ENCODE peak calls at places on chromosomes 2 and 18, in six cellular contexts. F is neuronal stem cell, D is mesenchymal stem cell, S is IMR-90, B is H1, W is trophoblast cell. H is an unnamed sample.

GRCh38 chr2:112542974-112543760 is 902 bp downstream of the POLR1B start:
- DNase-seq in F (no peak), D (peak), S (peak), B (no peak), W (no peak), H (no peak)

GRCh38 chr2:174053784-174054183 is 88.6 kb upstream of the SP3 start:
- DNase-seq in F (no peak), D (peak), S (peak), B (no peak), W (no peak), H (peak)

GRCh38 chr2:16621348-16621747 is 44.3 kb downstream of the CYRIA start:
- DNase-seq in F (no peak), D (peak), S (peak), B (no peak), W (peak), H (no peak)

GRCh38 chr2:21423854-21424253 is 300.1 kb downstream of the TDRD15 start:
- DNase-seq in F (no peak), D (peak), S (peak), B (no peak), W (no peak), H (no peak)

GRCh38 chr18:55384551-55385275 is 203.3 kb downstream of the TCF4 start:
- DNase-seq in F (no peak), D (peak), S (peak), B (peak), W (no peak), H (peak)

GRCh38 chr2:9739508-9739907 is 103.8 kb upstream of the TAF1B start:
- DNase-seq in F (no peak), D (no peak), S (no peak), B (no peak), W (no peak), H (no peak)

GRCh38 chr2:159855153-159856140 is 57.4 kb upstream of the CD302 start:
- DNase-seq in F (no peak), D (no peak), S (no peak), B (no peak), W (peak), H (no peak)

GRCh38 chr2:113157108-113157896 is 16.5 kb upstream of the PSD4 start:
- DNase-seq in F (no peak), D (no peak), S (no peak), B (peak), W (peak), H (peak)

GRCh38 chr2:101985793-101986164 is 6.0 kb upstream of the IL1R2 start:
- DNase-seq in F (no peak), D (no peak), S (no peak), B (no peak), W (no peak), H (no peak)

DNA sequence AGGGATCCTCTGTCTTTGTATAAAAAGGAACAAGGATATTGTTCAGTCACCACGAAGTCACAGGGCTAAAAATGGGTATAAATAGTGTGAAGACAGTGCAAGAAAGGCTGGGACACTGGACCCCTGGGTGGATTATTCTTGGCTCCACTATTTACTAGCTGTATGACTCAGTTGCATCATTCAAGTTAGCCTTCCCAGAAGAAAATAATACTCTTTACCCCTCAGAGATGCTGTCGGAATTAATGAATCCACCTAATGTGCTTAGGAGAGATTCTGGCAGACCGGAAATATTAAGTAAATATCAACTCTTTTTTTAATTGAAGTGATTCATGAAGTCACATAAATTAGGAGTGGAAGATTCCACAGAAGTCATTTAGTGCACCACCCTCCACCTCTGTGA is 98.9 kb downstream of the SPHKAP start:
- DNase-seq in F (no peak), D (no peak), S (no peak), B (no peak), W (no peak), H (no peak)
- H3K14ac ChIP-seq in F (no peak), D (no peak), S (no peak), B (no peak), W (no peak), H (no peak)

DNA sequence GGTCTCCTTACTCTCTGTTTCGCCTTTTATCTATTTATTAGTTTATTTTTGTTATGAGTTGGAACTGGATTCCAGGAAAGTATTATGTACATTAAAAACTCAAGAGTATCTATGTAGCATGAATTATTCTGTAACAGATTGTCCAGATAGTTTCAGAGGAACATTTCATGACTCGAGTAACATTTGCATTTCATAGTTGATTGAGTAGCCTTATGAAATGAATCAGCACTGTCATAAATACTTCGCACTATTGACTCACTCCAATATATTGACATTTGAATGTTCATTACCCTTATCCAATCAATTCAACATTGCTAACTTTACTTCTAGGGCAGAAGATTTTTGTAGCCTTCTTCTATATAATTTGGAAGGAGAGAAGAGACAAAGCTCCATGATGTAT is 11.3 kb upstream of the VRK2 start:
- DNase-seq in F (no peak), D (no peak), S (no peak), B (no peak), W (no peak), H (no peak)
- H2AFZ ChIP-seq in F (no peak), D (no peak), S (no peak), B (no peak), W (no peak), H (no peak)

DNA sequence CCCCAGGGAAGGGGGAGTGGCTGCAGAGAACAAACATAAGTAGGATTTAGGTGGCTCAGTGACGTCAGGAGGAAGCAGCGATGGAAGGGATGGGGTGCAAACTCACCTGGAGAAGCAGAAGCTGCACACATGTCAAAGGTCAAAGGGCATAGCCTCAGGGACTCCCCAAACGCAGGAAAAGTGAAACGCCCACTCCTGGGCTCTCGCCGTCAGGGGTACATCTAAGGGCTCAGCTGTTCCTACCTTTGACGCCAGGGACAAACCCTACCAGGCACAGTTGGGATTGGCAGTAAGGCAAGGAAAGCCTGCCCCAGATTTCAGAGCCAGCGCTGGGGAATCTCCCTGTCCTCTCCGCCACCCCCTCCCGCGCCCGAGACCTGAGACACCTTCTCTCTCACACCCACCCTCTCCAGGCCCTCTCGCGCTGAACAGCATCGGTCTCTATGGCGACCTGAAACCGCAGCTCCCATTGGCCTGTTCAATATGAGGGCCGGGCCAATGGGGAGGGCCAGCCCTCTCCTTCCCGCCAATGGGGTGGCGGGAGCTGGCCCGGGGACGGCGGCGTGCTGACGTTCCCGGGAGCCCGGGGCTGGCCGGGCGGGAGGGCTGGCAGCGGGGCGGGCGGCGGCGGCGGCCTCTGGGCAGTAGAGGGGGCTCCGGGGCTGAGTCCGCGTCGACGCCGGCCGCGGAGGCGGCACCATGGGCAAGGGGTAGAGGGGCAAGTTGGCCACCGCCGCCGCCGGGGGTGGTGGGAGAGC is at the start of the genes CCDC148 and PKP4:
- DNase-seq in F (peak), D (peak), S (peak), B (peak), W (peak), H (peak)
- H3K23ac ChIP-seq in F (peak), D (no peak), S (peak), B (no peak), W (no peak), H (no peak)

DNA sequence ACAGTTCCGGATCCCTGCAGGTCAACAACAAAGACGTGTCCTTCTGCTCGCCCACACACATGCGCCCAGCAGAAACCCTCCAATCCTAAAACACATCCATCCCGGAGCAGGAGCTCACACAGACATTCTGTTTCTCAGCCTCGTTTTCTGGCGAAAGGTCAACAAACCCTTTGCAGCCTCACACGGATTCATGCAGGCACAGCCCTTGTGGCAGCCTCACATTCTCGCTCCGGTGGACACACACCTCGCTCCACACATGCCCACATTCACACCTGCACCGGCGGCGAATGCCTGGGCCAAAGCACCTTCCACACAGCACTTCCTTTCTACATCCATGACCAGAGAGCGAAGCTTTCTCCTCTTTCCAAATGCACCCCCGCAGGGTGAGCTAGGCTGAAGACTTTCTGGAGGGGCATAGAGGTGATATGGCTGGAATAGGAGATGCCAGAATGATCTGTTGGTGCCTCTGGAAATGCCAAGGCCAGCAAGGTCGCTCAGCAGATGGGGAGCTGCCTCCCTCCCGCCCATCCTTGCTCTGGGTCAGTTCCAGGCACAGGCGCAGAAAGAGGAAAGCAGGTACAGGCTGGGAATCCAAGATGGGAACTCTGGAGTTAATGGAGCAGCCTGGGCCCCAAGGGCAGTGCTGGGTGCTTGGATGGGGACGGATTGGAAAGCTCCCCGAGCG is 88.8 kb downstream of the CELF4 start:
- DNase-seq in F (no peak), D (no peak), S (no peak), B (no peak), W (no peak), H (no peak)
- H3K14ac ChIP-seq in F (no peak), D (no peak), S (no peak), B (no peak), W (no peak), H (no peak)

DNA sequence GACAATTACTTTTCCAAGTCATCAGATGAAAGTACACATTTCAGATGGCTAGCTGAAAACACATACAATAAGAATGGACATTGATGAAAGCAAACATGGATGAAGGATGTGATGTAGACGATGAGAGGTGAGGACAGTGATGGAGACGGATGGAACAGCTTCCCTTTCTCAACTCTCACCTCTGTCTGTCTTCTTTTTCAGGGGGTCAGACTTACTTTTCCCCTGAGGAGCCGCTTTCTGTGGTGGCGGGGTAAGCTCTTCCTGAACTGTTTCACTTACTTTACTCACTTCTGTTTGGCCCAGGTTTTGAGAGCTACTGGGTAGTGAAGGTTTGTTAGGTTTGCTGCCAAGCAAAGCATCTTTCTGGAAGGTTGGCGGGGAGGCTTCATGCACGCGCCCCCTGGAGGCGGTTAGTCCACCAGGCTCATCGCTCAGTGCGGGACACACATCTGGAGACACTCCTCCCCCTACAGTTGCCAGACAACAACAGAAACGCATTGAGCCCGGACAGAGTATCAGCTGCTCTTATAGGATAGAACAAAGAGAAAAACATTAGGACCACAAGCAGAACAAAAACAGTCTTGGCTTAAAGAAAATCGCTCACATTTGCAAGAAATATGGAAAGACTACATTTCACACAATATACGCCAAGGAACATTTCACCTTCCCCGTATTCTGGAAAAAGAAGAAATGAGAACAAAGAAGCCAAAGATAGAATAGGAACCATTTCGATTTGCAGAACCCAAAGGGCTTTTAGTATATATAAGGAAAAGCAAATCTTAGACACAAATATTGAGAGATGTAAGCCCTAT is 90.5 kb downstream of the MYOM1 start:
- DNase-seq in F (peak), D (peak), S (peak), B (peak), W (peak), H (peak)
- H2AFZ ChIP-seq in F (peak), D (no peak), S (peak), B (peak), W (no peak), H (no peak)

GRCh38 chr2:133888816-133889215 is 320.6 kb upstream of the NCKAP5 start:
- DNase-seq in F (no peak), D (no peak), S (no peak), B (no peak), W (peak), H (no peak)

GRCh38 chr2:133885847-133886246 is 317.6 kb upstream of the NCKAP5 start:
- DNase-seq in F (no peak), D (no peak), S (peak), B (no peak), W (peak), H (peak)

GRCh38 chr2:133887676-133888040 is 319.4 kb upstream of the NCKAP5 start:
- DNase-seq in F (no peak), D (no peak), S (no peak), B (no peak), W (peak), H (no peak)

GRCh38 chr2:133886735-133887675 is 318.7 kb upstream of the NCKAP5 start:
- DNase-seq in F (peak), D (peak), S (peak), B (peak), W (peak), H (peak)

DNA sequence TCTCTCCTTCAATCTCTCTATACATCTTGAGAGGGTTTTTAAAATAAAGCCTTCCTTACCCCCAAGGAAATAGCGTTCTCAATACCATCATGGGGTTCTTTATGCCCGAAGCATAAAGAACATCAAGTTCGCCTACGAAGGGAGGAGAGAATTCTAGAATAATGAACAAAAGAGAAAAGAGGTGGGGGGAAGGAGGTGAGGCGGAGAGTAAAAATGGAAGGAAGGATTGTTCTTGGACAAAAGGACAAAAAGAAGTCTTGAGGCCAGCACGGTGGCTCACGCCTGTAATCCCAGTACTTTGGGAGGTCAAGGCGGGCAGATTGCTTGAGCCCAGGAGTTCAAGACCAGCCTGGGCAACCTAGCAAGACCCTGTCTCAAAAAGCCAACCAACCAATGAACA is 319.8 kb upstream of the NCKAP5 start:
- DNase-seq in F (no peak), D (no peak), S (no peak), B (no peak), W (no peak), H (no peak)
- H3K23ac ChIP-seq in F (no peak), D (no peak), S (no peak), B (no peak), W (no peak), H (no peak)

GRCh38 chr18:13582283-13582682 is 144.1 kb downstream of the FAM210A start:
- DNase-seq in F (no peak), D (no peak), S (no peak), B (no peak), W (no peak), H (no peak)
- H3K14ac ChIP-seq in F (no peak), D (no peak), S (no peak), B (no peak), W (no peak), H (no peak)

DNA sequence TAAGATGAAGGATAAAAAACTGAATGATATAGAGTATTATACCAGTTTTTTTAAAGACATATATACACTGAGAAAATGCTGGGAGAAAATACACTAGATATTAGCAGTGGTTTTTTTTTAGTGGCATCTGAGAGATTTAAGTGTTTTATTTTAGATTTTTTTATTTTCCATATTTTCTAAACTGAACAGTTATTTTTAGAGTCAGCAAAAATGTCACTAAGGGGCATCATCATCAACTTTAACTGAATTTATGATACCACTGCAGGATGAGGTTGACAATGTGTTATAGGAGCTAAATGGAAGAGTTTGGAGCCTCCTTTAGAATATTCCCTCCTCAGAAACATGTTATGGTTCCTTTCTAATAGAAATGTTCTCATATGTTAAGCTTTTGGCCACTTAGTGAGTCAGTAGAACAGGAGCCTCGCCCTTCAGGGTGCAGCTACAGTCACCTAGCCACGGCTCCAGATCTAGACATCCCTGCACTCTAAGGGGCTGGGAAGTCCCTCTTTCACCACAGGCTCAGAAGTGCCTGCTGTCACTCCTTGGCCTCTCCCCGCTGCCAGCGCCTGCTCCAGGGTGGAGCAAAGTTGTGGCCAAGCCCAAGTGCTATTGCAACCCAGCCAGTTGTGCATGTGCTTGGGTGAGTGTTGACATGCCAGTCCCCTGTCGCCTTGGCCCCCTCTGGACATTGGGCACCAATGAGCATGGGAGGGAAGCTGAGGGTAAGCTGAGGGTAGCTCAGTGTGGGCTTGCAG is 210.7 kb upstream of the RASGRP3 start:
- DNase-seq in F (no peak), D (peak), S (no peak), B (no peak), W (no peak), H (no peak)
- H2AFZ ChIP-seq in F (no peak), D (no peak), S (no peak), B (no peak), W (no peak), H (no peak)

DNA sequence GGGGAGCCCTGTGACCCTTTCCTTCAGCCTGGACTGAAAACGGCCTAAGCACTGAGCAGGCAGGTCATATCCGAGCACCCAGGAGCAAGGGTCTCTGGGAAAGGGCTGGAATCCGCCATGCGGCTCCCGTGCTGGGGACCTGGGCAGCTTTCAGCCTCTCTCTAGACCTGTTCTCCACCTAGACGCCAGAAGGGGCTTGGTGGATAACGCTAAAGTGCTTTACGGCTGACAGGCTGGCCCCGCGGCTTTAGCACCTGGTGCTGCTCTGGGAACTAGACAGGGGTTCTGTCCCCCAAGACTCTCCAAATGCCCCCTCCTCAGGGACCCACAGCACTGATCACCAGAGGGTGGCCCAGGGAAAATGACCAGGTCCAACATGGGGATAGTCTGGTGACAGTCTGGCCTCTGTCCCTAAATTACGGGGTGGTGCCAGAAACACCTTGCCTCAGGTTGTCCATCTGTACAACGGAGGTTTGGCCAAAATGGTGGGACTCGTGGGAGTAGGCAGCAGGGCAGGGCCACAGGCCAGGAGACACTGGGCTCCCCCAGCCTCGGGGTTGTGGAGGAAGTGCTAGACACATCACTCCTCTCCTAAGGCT is 13.0 kb downstream of the SDC1 start:
- DNase-seq in F (no peak), D (no peak), S (no peak), B (no peak), W (no peak), H (no peak)
- H3K23ac ChIP-seq in F (peak), D (no peak), S (no peak), B (no peak), W (no peak), H (no peak)